ENCODE peak calls at places on chromosome 16, in ten cellular contexts. W is K562, M is ovary, Y is tibial nerve, O is heart left ventricle, B is stomach, Z is A549, D is upper lobe of left lung, T is NB4, N is prostate gland. V is an unnamed sample.

GRCh38 chr16:2925951-2926659 is 14.4 kb downstream of the FLYWCH1 start:
- DNase-seq in N (no peak), W (no peak), M (no peak), O (no peak), Z (no peak), Y (no peak), T (no peak), D (no peak), B (no peak), V (no peak)

GRCh38 chr16:116015-116414 is 22.5 kb downstream of the NPRL3 start:
- DNase-seq in Y (no peak), B (no peak), M (no peak), T (no peak), Z (no peak), W (peak; percentile 55), D (no peak), N (no peak), O (no peak), V (no peak)

GRCh38 chr16:12575288-12575687 is 228.4 kb downstream of the CPPED1 start:
- DNase-seq in O (no peak), T (no peak), W (no peak), Z (no peak), B (no peak), D (no peak), M (no peak), N (no peak), Y (no peak), V (no peak)

GRCh38 chr16:54282202-54282922 is 4.2 kb downstream of the IRX3 start:
- DNase-seq in Y (no peak), M (no peak), D (peak; percentile 93), O (peak; percentile 67), Z (peak; percentile 45), N (peak; percentile 71), W (peak; percentile 51), B (peak; percentile 71), T (peak; percentile 70), V (no peak)

GRCh38 chr16:67174706-67175231 is 4.4 kb downstream of the NOL3 start:
- DNase-seq in D (no peak), W (no peak), O (no peak), N (no peak), T (no peak), M (peak; percentile 56), Y (no peak), B (no peak), Z (no peak), V (no peak)

GRCh38 chr16:23378921-23379320 is 74.1 kb downstream of the COG7 start:
- DNase-seq in O (no peak), Z (no peak), Y (no peak), T (no peak), W (no peak), B (no peak), D (no peak), M (no peak), N (no peak), V (no peak)

GRCh38 chr16:11980167-11980844 is 3.8 kb downstream of the SNX29 start:
- DNase-seq in O (no peak), M (no peak), B (no peak), D (no peak), T (no peak), N (no peak), Y (no peak), W (no peak), Z (no peak), V (no peak)

GRCh38 chr16:51071326-51071725 is 79.7 kb downstream of the SALL1 start:
- DNase-seq in Z (no peak), W (no peak), D (no peak), M (no peak), O (no peak), T (no peak), N (no peak), B (no peak), Y (no peak), V (no peak)

GRCh38 chr16:15887283-15887682 is 1.1 kb downstream of the CEP20 start:
- DNase-seq in M (no peak), O (no peak), T (no peak), N (no peak), B (no peak), Y (no peak), W (peak; percentile 40), D (no peak), Z (no peak), V (no peak)

GRCh38 chr16:87316923-87317765 is at the start of gene C16orf95:
- DNase-seq in Z (peak; percentile 95), M (peak; percentile 97), T (peak; percentile 97), B (peak; percentile 98), Y (peak; percentile 98), D (peak; percentile 96), O (peak; percentile 97), W (peak; percentile 98), N (peak; percentile 96), V (peak; percentile 98)
- TF ChIP-seq POLR2A in Z (peak; percentile 75), M (peak; percentile 96), T (peak; percentile 95), B (no peak), Y (peak; percentile 95), D (no peak), O (peak; percentile 91), W (peak; percentile 97), N (peak; percentile 77), V (peak; percentile 78)

DNA sequence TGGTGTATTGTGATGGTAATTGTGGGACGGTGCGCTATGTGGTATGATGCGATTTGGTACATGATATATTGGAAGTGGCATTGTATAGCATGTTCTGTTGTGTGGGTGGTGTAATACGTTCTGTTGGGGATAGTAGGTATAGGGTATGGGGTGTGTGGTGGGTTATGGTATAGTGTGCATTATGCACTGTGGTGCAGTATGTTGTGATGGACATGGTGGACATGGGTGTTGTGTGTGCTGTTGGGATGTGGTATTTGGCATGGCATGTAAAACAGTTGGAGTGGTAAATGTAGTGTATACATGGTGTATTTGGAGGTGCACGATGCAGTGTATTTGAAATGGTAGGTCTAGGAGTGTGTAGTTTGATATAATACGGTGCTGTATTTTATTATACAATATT is 170.6 kb upstream of the CNTNAP4 start:
- DNase-seq in W (no peak), Z (no peak), T (no peak), M (no peak), N (no peak), D (no peak), B (no peak), Y (no peak), O (no peak), V (no peak)
- TF ChIP-seq POLR2A in W (no peak), Z (no peak), T (no peak), M (no peak), N (no peak), D (no peak), B (no peak), Y (no peak), O (no peak), V (no peak)

GRCh38 chr16:68778551-68779231 is 41.6 kb downstream of the CDH1 start:
- DNase-seq in Z (no peak), N (peak; percentile 87), O (no peak), B (peak; percentile 73), M (no peak), Y (no peak), T (no peak), D (no peak), W (peak; percentile 32), V (no peak)
- TF ChIP-seq POLR2A in Z (no peak), N (no peak), O (no peak), B (no peak), M (no peak), Y (no peak), T (no peak), D (no peak), W (no peak), V (no peak)

GRCh38 chr16:84699712-84700517 is at the start of gene USP10:
- DNase-seq in B (peak; percentile 86), W (peak; percentile 91), Z (peak; percentile 81), M (peak; percentile 81), D (peak; percentile 97), Y (peak; percentile 66), T (peak; percentile 84), O (peak; percentile 85), N (peak; percentile 68), V (peak; percentile 95)
- TF ChIP-seq POLR2A in B (no peak), W (peak; percentile 68), Z (peak; percentile 80), M (peak; percentile 54), D (no peak), Y (peak; percentile 71), T (peak; percentile 83), O (peak; percentile 33), N (peak; percentile 48), V (peak; percentile 84)

DNA sequence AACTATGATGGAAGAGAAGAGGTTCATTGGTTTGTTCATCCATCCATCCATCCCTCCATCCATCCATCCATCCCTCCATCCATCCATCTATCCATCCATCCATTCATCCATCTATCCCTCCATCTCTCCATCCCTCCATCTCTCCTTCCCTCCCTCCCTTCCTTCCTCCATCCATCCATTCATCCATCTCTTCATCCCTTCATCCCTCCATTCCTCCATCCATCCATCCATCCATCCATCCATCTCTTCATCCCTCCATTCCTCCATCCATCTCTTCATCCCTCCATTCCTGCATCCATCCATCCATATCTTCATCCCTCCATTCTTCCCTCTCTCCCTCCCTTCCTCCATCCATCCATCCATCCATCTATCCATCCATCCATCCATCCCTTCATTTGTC is 10.0 kb upstream of the PPL start:
- DNase-seq in T (no peak), N (no peak), Z (no peak), O (no peak), Y (no peak), B (no peak), M (no peak), D (no peak), W (no peak), V (no peak)
- TF ChIP-seq POLR2A in T (no peak), N (no peak), Z (no peak), O (no peak), Y (no peak), B (no peak), M (no peak), D (no peak), W (no peak), V (no peak)

DNA sequence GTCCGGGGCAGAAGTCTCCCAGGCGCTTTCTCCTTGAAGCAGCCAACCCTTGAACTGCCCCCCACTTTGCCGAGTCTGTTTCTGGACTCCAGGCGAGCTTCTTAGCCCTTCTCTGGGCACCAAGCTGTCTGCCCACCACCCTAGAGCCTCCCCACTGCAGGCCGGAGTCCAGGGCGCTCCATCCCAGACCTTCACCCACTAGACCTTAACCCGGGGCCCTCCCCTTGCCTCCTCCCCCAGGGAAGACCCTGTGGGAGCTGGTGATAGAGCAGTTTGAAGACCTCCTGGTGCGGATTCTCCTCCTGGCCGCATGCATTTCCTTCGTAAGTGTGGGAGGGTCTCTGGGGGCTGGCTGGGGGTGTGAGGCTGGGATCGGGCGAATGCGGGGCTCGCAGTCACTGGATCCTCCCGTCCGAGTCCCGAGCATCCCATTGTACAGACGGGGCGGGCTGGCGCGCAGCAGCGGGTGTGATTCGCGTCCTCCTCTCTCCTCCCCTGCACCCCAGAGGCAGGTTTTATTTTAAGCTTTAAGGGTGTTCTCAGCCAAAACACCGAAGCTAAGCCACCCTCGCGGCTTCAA is 1.1 kb downstream of the ATP2A1 start:
- DNase-seq in M (no peak), Y (no peak), W (no peak), B (no peak), O (no peak), T (no peak), N (no peak), Z (no peak), D (no peak), V (no peak)
- TF ChIP-seq POLR2A in M (no peak), Y (no peak), W (peak; percentile 78), B (no peak), O (no peak), T (no peak), N (no peak), Z (no peak), D (no peak), V (no peak)

V was measured in H54.